ENCODE peak calls at places on chromosomes 11 and 22, in five cellular contexts. R is endothelial cell; V is naive thymus-derived CD4-positive, alpha-beta T cell; W is left ventricle myocardium inferior; I is nucleus accumbens. L is an unnamed sample.

GRCh38 chr22:28381427-28382167 is 298.0 kb downstream of the TTC28 start:
- DNase-seq in R (no peak), V (no peak), W (no peak), I (no peak), L (no peak)

GRCh38 chr11:75468534-75469340 is 35.7 kb upstream of the KLHL35 start:
- DNase-seq in R (no peak), V (no peak), W (peak), I (no peak), L (no peak)

GRCh38 chr11:123799438-123799837 is 6.7 kb downstream of the OR6M1 start:
- DNase-seq in R (no peak), V (no peak), W (no peak), I (no peak), L (no peak)

GRCh38 chr11:45982656-45983470 is 60.4 kb downstream of the LARGE2 start:
- DNase-seq in R (peak), V (no peak), W (peak), I (peak), L (no peak)

GRCh38 chr11:17734986-17735822 is 623 bp downstream of the KCNC1 start:
- DNase-seq in R (peak), V (no peak), W (peak), I (no peak), L (peak)

GRCh38 chr11:3796346-3796745 is 1.0 kb downstream of the NUP98 start:
- DNase-seq in R (no peak), V (no peak), W (no peak), I (no peak), L (no peak)

GRCh38 chr11:118263694-118264567 is at the start of gene MPZL2:
- DNase-seq in R (peak), V (peak), W (peak), I (no peak), L (peak)

GRCh38 chr11:56855217-56855616 is 106.7 kb upstream of the OR9G4 start:
- DNase-seq in R (no peak), V (no peak), W (no peak), I (no peak), L (no peak)

GRCh38 chr11:12755510-12755909 is 81.3 kb downstream of the TEAD1 start:
- DNase-seq in R (no peak), V (no peak), W (no peak), I (no peak), L (no peak)

GRCh38 chr11:113248702-113249490 is 65.5 kb upstream of the TTC12 start:
- DNase-seq in R (no peak), V (no peak), W (no peak), I (no peak), L (no peak)

GRCh38 chr11:13008625-13009475 is at the start of gene RASSF10:
- DNase-seq in R (peak), V (no peak), W (peak), I (peak), L (no peak)

GRCh38 chr11:29024386-29024785 is 916.2 kb downstream of the METTL15 start:
- DNase-seq in R (no peak), V (no peak), W (no peak), I (no peak), L (no peak)

GRCh38 chr11:62646825-62647608 is 604 bp upstream of the GANAB start:
- DNase-seq in R (no peak), V (no peak), W (no peak), I (peak), L (no peak)

GRCh38 chr11:112719736-112720525 is 241.3 kb upstream of the NCAM1 start:
- DNase-seq in R (no peak), V (no peak), W (no peak), I (no peak), L (no peak)

GRCh38 chr11:69439651-69440464 is 41.6 kb upstream of the LINC01488 start:
- DNase-seq in R (no peak), V (no peak), W (no peak), I (no peak), L (no peak)

GRCh38 chr22:31631381-31631780 is 30.6 kb downstream of the PISD start:
- DNase-seq in R (no peak), V (no peak), W (no peak), I (no peak), L (no peak)

GRCh38 chr22:33605201-33605600 is 315.1 kb downstream of the LARGE1 start:
- DNase-seq in R (no peak), V (no peak), W (no peak), I (no peak), L (no peak)

GRCh38 chr11:109486129-109486528 is 64.1 kb downstream of the C11orf87 start:
- DNase-seq in R (no peak), V (no peak), W (no peak), I (no peak), L (no peak)

GRCh38 chr11:69874984-69875673 is 55.9 kb upstream of the FGF3 start:
- DNase-seq in R (no peak), V (no peak), W (peak), I (no peak), L (no peak)

GRCh38 chr11:130042093-130042591 is 27.6 kb upstream of the APLP2 start:
- DNase-seq in R (no peak), V (no peak), W (no peak), I (no peak), L (no peak)

GRCh38 chr11:27234043-27234668 is 128.9 kb downstream of the CCDC34 start:
- DNase-seq in R (no peak), V (no peak), W (peak), I (no peak), L (no peak)

GRCh38 chr11:45885921-45886721 is 670 bp downstream of the MAPK8IP1 start:
- DNase-seq in R (no peak), V (no peak), W (no peak), I (no peak), L (no peak)

GRCh38 chr11:33936745-33937612 is 45.1 kb upstream of the LMO2 start:
- DNase-seq in R (peak), V (no peak), W (peak), I (no peak), L (no peak)

GRCh38 chr11:14506532-14506931 is 6.9 kb upstream of the COPB1 start:
- DNase-seq in R (no peak), V (no peak), W (no peak), I (no peak), L (no peak)

GRCh38 chr11:678297-678696 is 16.7 kb downstream of the DEAF1 start:
- DNase-seq in R (no peak), V (no peak), W (no peak), I (no peak), L (no peak)

GRCh38 chr11:17531818-17532131 is 12.4 kb downstream of the USH1C start:
- DNase-seq in R (no peak), V (no peak), W (no peak), I (no peak), L (no peak)

GRCh38 chr11:36377759-36378553 is 81.9 kb downstream of the PRR5L start:
- DNase-seq in R (no peak), V (no peak), W (no peak), I (no peak), L (no peak)

GRCh38 chr22:30488121-30488520 is 16.3 kb upstream of the SEC14L3 start:
- DNase-seq in R (no peak), V (no peak), W (no peak), I (peak), L (no peak)

GRCh38 chr22:36171941-36172340 is 11.4 kb upstream of the APOL3 start:
- DNase-seq in R (no peak), V (no peak), W (no peak), I (no peak), L (no peak)

GRCh38 chr11:69957849-69958248 is 120.3 kb upstream of the ANO1 start:
- DNase-seq in R (no peak), V (no peak), W (no peak), I (no peak), L (peak)

GRCh38 chr11:45472713-45473317 is 186.7 kb upstream of the SYT13 start:
- DNase-seq in R (no peak), V (no peak), W (no peak), I (no peak), L (no peak)

GRCh38 chr11:26953770-26954392 is 40.0 kb upstream of the FIBIN start:
- DNase-seq in R (no peak), V (no peak), W (no peak), I (no peak), L (no peak)

GRCh38 chr11:19389787-19390303 is 149.1 kb upstream of the E2F8 start:
- DNase-seq in R (no peak), V (no peak), W (no peak), I (no peak), L (no peak)

GRCh38 chr11:65699306-65699705 is 12.7 kb upstream of the KAT5 start:
- DNase-seq in R (no peak), V (no peak), W (no peak), I (no peak), L (no peak)

GRCh38 chr11:45919276-45919675 is 1.6 kb upstream of the PEX16 start:
- DNase-seq in R (no peak), V (no peak), W (no peak), I (no peak), L (no peak)